ENCODE peak calls at places on chromosomes 13 and 19, in seven cellular contexts. B, Q, C, H, A, I and N are unnamed samples.

GRCh38 chr19:16435238-16435911 is 36.4 kb downstream of the EPS15L1 start:
- DNase-seq in B (no peak), I (peak), A (peak), C (peak), H (no peak), Q (peak), N (no peak)

GRCh38 chr13:50594276-50594970 is 249.1 kb downstream of the DLEU7 start:
- DNase-seq in H (no peak), Q (no peak), C (no peak), I (no peak), B (no peak), A (no peak), N (no peak)

GRCh38 chr19:46480409-46480808 is 9.0 kb upstream of the PNMA8A start:
- DNase-seq in A (no peak), C (no peak), I (no peak), H (no peak), Q (no peak), B (no peak), N (no peak)

GRCh38 chr13:97914537-97914936 is 38.9 kb upstream of the IPO5 start:
- DNase-seq in I (no peak), C (no peak), B (no peak), H (no peak), Q (no peak), A (no peak), N (no peak)

GRCh38 chr19:15264061-15264932 is 32.0 kb upstream of the EPHX3 start:
- DNase-seq in C (no peak), Q (peak), I (peak), B (peak), A (peak), H (peak), N (peak)

GRCh38 chr13:44471686-44472085 is 98.1 kb downstream of the SERP2 start:
- DNase-seq in B (no peak), I (no peak), H (no peak), Q (no peak), C (peak), A (no peak), N (no peak)

GRCh38 chr13:113854238-113855011 is 9.5 kb downstream of the GAS6 start:
- DNase-seq in C (no peak), I (peak), Q (peak), A (peak), B (no peak), H (peak), N (no peak)

GRCh38 chr19:29663861-29664752 is 1.2 kb upstream of the PLEKHF1 start:
- DNase-seq in Q (no peak), I (peak), C (no peak), B (no peak), H (no peak), A (no peak), N (no peak)

GRCh38 chr19:4455742-4456565 is 1.6 kb downstream of the UBXN6 start:
- DNase-seq in A (peak), H (no peak), C (no peak), I (peak), B (no peak), Q (peak), N (no peak)

GRCh38 chr19:36213793-36214387 is 575 bp downstream of the ZNF565 start:
- DNase-seq in A (no peak), B (no peak), H (peak), I (no peak), Q (no peak), C (peak), N (no peak)

GRCh38 chr19:1742989-1743696 is 10.2 kb upstream of the ONECUT3 start:
- DNase-seq in I (no peak), Q (no peak), H (no peak), C (no peak), A (no peak), B (no peak), N (no peak)

GRCh38 chr13:42027286-42027685 is 21.2 kb upstream of the DGKH start:
- DNase-seq in Q (no peak), H (no peak), A (no peak), C (no peak), B (no peak), I (no peak), N (no peak)

GRCh38 chr19:3178973-3179738 is 587 bp downstream of the S1PR4 start:
- DNase-seq in I (no peak), A (no peak), C (no peak), B (no peak), Q (no peak), H (no peak), N (no peak)

GRCh38 chr13:51058461-51059167 is 52.5 kb downstream of the C13orf42 start:
- DNase-seq in C (no peak), A (no peak), I (no peak), B (no peak), H (no peak), Q (no peak), N (no peak)

GRCh38 chr19:38666662-38667448 is 19.4 kb downstream of the ACTN4 start:
- DNase-seq in B (no peak), Q (peak), I (no peak), A (peak), H (no peak), C (no peak), N (no peak)

GRCh38 chr19:9885077-9885552 is 50.0 kb downstream of the PIN1 start:
- DNase-seq in B (peak), H (no peak), A (peak), I (no peak), C (no peak), Q (no peak), N (no peak)

GRCh38 chr19:45804140-45804958 is 10.8 kb downstream of the RSPH6A start:
- DNase-seq in B (no peak), Q (no peak), A (no peak), I (no peak), C (no peak), H (no peak), N (no peak)

GRCh38 chr19:55210120-55210493 is 806 bp upstream of the PTPRH start:
- DNase-seq in B (no peak), C (peak), Q (peak), I (no peak), H (no peak), A (no peak), N (no peak)

GRCh38 chr19:10368101-10368803 is 12.1 kb downstream of the TYK2 start:
- DNase-seq in H (no peak), B (no peak), I (no peak), C (no peak), Q (no peak), A (no peak), N (no peak)

GRCh38 chr13:73039201-73040108 is 19.4 kb upstream of the KLF5 start:
- DNase-seq in C (no peak), H (no peak), I (no peak), B (no peak), Q (no peak), A (no peak), N (no peak)

GRCh38 chr13:103287659-103288058 is 221.4 kb upstream of the SLC10A2 start:
- DNase-seq in I (no peak), B (no peak), Q (no peak), A (no peak), H (no peak), C (no peak), N (no peak)

GRCh38 chr13:44078806-44079378 is 199.2 kb downstream of the LACC1 start:
- DNase-seq in H (no peak), C (no peak), Q (no peak), B (no peak), A (no peak), I (no peak), N (no peak)

GRCh38 chr19:16892438-16892837 is 3.6 kb downstream of the F2RL3 start:
- DNase-seq in I (no peak), A (no peak), B (no peak), C (no peak), Q (no peak), H (no peak), N (no peak)

GRCh38 chr19:46659151-46660007 is 1.6 kb downstream of the DACT3 start:
- DNase-seq in C (no peak), A (peak), I (no peak), B (no peak), Q (no peak), H (no peak), N (no peak)

GRCh38 chr13:19179916-19180315 is 1.7 kb downstream of the TUBA3C start:
- DNase-seq in H (no peak), I (peak), A (no peak), B (no peak), C (no peak), Q (no peak), N (no peak)

GRCh38 chr19:32976223-32976805 is 4.3 kb downstream of the FAAP24 start:
- DNase-seq in I (peak), B (peak), Q (peak), A (peak), H (peak), C (peak), N (peak)

GRCh38 chr13:39734952-39735351 is 79.5 kb downstream of the COG6 start:
- DNase-seq in A (no peak), I (no peak), H (no peak), C (no peak), B (no peak), Q (no peak), N (no peak)

DNA sequence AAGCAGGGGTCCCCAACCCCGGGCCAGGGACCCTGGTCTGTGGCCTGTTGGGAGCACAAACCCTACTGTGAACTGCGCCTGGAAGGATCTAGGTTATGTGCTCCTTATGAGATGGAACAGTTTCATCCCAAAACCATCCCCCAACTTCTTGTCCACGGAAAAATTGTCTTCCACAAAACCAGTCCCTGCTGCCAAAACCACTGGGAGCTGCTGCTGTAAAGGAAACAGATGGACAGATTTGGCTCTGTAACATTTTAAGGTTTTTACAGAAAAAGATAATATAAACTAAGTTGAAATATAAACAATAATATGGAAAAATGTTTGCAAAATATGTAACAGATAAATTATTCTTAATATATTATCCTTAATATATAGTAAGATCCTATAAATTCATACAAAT is 73.7 kb downstream of the COG6 start:
- DNase-seq in A (no peak), H (no peak), Q (no peak), I (no peak), C (no peak), B (no peak), N (no peak)
- TF ChIP-seq CTCF in A (no peak), H (no peak), Q (no peak), I (no peak), C (no peak), B (no peak), N (no peak)

GRCh38 chr19:12884926-12885748 is 1.9 kb downstream of the KLF1 start:
- DNase-seq in I (peak), C (no peak), H (no peak), B (peak), Q (peak), A (peak), N (no peak)

GRCh38 chr19:12884627-12884925 is 2.4 kb downstream of the KLF1 start:
- DNase-seq in C (no peak), A (no peak), B (no peak), I (no peak), H (no peak), Q (no peak), N (no peak)

GRCh38 chr19:12884202-12884601 is 2.8 kb downstream of the KLF1 start:
- DNase-seq in H (no peak), I (no peak), B (no peak), C (no peak), A (no peak), Q (no peak), N (no peak)

GRCh38 chr19:12886943-12887747 is at the start of gene KLF1:
- DNase-seq in Q (no peak), H (no peak), C (no peak), B (no peak), I (no peak), A (no peak), N (no peak)

GRCh38 chr19:12885749-12886706 is 973 bp downstream of the KLF1 start:
- DNase-seq in C (no peak), Q (no peak), A (no peak), I (no peak), H (no peak), B (no peak), N (no peak)
- TF ChIP-seq CTCF in C (no peak), Q (no peak), A (no peak), I (no peak), H (no peak), B (no peak), N (no peak)

GRCh38 chr13:111505175-111505777 is 184.8 kb downstream of the TEX29 start:
- DNase-seq in Q (no peak), H (no peak), C (no peak), B (no peak), I (peak), A (no peak), N (no peak)
- TF ChIP-seq CTCF in Q (peak), H (no peak), C (no peak), B (no peak), I (no peak), A (peak), N (peak)

DNA sequence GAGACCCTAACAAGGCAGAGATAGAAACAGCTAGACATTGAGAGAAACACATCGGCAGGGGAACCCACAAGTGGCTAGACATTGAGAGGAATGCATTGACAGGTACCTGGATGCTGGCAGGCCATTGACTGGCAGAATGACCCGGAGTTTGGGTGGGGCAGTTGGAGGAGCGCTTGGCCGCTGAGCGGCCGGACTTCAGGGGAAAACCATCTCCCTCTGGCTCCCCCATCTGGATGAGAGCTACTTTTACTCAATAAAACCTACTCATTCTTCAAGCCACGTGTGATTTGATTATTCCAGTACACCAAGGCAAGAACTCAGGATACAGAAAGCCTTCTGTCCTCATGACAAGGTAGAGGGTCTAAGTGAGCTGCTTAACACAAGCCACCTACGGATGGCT is 473.4 kb downstream of the SLITRK5 start:
- DNase-seq in H (no peak), C (no peak), B (no peak), I (no peak), A (no peak), Q (no peak), N (no peak)
- TF ChIP-seq CTCF in H (no peak), C (no peak), B (no peak), I (no peak), A (no peak), Q (no peak), N (no peak)

DNA sequence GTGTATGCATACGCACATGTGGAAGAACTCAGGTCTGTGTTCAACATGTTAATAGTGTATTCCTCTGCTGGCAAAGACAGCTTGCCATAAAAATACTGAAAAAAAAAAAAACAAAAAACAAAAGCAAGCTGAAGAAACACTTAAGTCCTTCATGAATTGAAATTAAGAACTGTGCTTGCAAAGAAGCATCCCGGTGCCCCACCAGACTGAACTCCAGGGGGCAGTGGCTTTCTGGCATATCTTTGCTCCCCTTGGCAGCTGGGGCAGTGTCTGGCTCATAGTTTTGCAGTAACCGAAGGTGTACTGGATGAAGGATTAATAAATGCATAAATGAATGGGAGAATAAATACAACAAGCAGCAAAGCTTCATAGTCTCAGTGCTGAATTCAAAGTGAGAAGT is 187.6 kb downstream of the LHFPL6 start:
- DNase-seq in B (peak), C (no peak), Q (peak), A (peak), H (no peak), I (no peak), N (no peak)
- TF ChIP-seq CTCF in B (no peak), C (peak), Q (peak), A (peak), H (no peak), I (no peak), N (peak)

DNA sequence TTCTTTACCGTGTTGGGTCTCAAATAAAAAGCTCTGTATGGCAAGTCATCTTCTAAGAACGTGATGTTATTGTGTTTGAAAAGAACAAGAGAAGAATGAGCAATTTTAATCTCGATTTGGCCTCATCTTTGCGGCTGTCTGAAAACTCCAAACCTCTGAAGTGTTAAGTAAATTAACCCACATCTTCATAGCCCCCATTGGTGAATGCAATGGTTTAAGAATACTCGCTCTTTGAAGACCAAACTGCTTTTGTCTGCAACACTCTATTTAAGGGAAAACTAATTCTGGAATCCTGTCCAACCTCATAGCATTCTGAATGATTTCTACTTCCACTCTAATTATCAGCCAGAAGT is 56.9 kb upstream of the SCEL start:
- DNase-seq in A (no peak), B (no peak), H (no peak), I (no peak), Q (no peak), C (no peak), N (no peak)
- TF ChIP-seq CTCF in A (no peak), B (no peak), H (no peak), I (no peak), Q (no peak), C (no peak), N (no peak)

DNA sequence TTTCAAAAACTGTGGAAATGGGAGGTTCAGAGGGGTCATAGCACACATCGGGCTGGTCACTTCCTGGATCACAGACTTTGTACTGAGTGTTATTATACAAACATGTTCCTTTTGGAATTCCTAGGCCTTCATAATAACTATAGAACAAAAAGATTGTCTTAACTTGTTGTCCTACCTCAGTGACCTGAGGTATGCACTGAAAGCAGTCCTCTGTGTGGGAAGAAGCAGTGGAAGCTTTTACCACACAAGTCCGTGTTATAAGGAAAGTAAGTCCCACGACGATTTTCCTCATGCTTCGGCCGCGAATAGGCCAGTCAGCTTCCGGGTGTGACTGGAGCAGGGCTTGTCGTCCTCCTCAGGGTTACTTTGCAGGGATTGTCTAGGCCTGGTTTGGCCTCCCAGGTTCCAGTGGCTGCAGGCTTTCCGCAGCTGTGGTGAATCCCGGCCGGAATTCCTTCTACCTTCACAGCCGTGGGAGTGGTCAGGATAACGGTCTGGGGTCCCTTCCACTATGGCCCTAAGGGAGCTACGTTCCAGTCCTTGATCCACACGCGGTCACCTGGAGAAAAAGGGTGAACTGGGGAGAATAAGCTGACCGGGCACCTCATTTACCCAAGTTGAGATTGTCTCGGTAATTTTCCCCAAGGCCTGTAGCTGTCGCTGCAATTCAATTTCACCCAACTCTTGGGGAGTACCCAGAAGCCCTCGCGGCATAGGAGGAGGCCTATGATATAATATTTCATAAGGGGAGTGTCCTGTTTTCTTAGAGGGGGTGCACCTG is 16.0 kb downstream of the NAPSA start:
- DNase-seq in A (no peak), Q (no peak), H (no peak), I (no peak), C (no peak), B (no peak), N (no peak)
- TF ChIP-seq CTCF in A (no peak), Q (no peak), H (no peak), I (no peak), C (peak), B (no peak), N (no peak)

GRCh38 chr13:67226686-67227085 is 3.5 kb downstream of the PCDH9 start:
- DNase-seq in I (no peak), B (no peak), C (no peak), Q (no peak), A (no peak), H (no peak), N (no peak)

GRCh38 chr13:67225252-67226159 is 4.6 kb downstream of the PCDH9 start:
- DNase-seq in A (no peak), Q (no peak), B (no peak), I (no peak), H (no peak), C (no peak), N (no peak)

GRCh38 chr13:67223742-67224141 is 6.4 kb downstream of the PCDH9 start:
- DNase-seq in H (no peak), Q (no peak), B (no peak), C (no peak), I (no peak), A (no peak), N (no peak)

GRCh38 chr13:67223024-67223423 is 7.1 kb downstream of the PCDH9 start:
- DNase-seq in Q (no peak), H (no peak), I (no peak), C (no peak), B (no peak), A (no peak), N (no peak)

GRCh38 chr13:67224148-67224846 is 5.8 kb downstream of the PCDH9 start:
- DNase-seq in H (peak), B (peak), I (peak), C (peak), A (peak), Q (peak), N (peak)
- TF ChIP-seq CTCF in H (peak), B (peak), I (no peak), C (peak), A (peak), Q (peak), N (peak)